ENCODE peak calls at places on chromosome 14, in eight cellular contexts. W, I, M, U, V, C, T and Z are unnamed samples. For H3K9me3, the result is how much of the 10 kb centered on the place peaks cover.

GRCh38 chr14:26330982-26331381 is 266.9 kb downstream of the NOVA1 start:
- DNase-seq in C (no peak), U (no peak), V (no peak), W (no peak), M (no peak), T (no peak), I (peak), Z (no peak)

GRCh38 chr14:94036328-94037167 is 10.4 kb downstream of the OTUB2 start:
- DNase-seq in U (no peak), W (peak), I (peak), T (peak), C (peak), V (peak), M (peak), Z (peak)

GRCh38 chr14:35395283-35395682 is 9.3 kb downstream of the NFKBIA start:
- DNase-seq in W (no peak), I (no peak), M (no peak), U (no peak), V (no peak), C (no peak), T (no peak), Z (no peak)

GRCh38 chr14:73269729-73270651 is 32.7 kb downstream of the PAPLN start:
- DNase-seq in I (peak), M (no peak), W (peak), C (peak), T (no peak), V (no peak), U (no peak), Z (no peak)

GRCh38 chr14:71143391-71144290 is 236.4 kb downstream of the PCNX1 start:
- DNase-seq in I (no peak), U (no peak), V (peak), W (no peak), M (no peak), C (no peak), T (peak), Z (peak)

GRCh38 chr14:39014460-39014859 is 88.6 kb downstream of the SEC23A start:
- DNase-seq in M (no peak), I (no peak), V (no peak), T (no peak), W (no peak), U (no peak), C (no peak), Z (no peak)

GRCh38 chr14:22884721-22885523 is 1.9 kb downstream of the REM2 start:
- DNase-seq in U (no peak), C (no peak), T (no peak), M (no peak), W (no peak), I (no peak), V (no peak), Z (no peak)

GRCh38 chr14:89551432-89551831 is 134.4 kb upstream of the FOXN3 start:
- DNase-seq in M (no peak), I (peak), C (no peak), T (no peak), U (no peak), V (no peak), W (no peak), Z (no peak)

GRCh38 chr14:60649815-60650381 is 621 bp upstream of the SIX1 start:
- DNase-seq in M (no peak), T (no peak), I (no peak), W (no peak), U (no peak), C (no peak), V (no peak), Z (peak)

GRCh38 chr14:87667661-87668060 is 325.3 kb downstream of the GALC start:
- DNase-seq in T (no peak), I (no peak), V (no peak), W (no peak), M (no peak), U (no peak), C (no peak), Z (no peak)

GRCh38 chr14:33617154-33617553 is 333.7 kb downstream of the EGLN3 start:
- DNase-seq in I (no peak), M (no peak), V (no peak), U (no peak), C (no peak), T (no peak), W (no peak), Z (peak)

GRCh38 chr14:55976219-55976618 is 142.0 kb upstream of the PELI2 start:
- DNase-seq in M (no peak), U (no peak), T (no peak), C (no peak), I (peak), V (no peak), W (no peak), Z (no peak)

GRCh38 chr14:61512508-61512907 is 182.8 kb upstream of the HIF1A start:
- DNase-seq in T (no peak), M (no peak), W (no peak), I (no peak), U (no peak), V (no peak), C (no peak), Z (peak)

GRCh38 chr14:64885555-64885954 is 5.8 kb upstream of the SPTB start:
- DNase-seq in C (no peak), V (no peak), I (no peak), M (no peak), T (no peak), W (no peak), U (no peak), Z (no peak)

GRCh38 chr14:99320105-99320572 is 48.1 kb upstream of the BCL11B start:
- DNase-seq in M (peak), U (no peak), I (peak), C (peak), V (peak), T (peak), W (peak), Z (peak)

GRCh38 chr14:90060312-90060964 is 1.4 kb upstream of the KCNK13 start:
- DNase-seq in V (peak), T (peak), U (no peak), I (peak), C (peak), M (no peak), W (peak), Z (peak)

GRCh38 chr14:34301107-34301734 is 160.8 kb downstream of the SPTSSA start:
- DNase-seq in I (no peak), V (no peak), U (no peak), W (peak), M (no peak), T (peak), C (no peak), Z (peak)

GRCh38 chr14:68890173-68890931 is 88.8 kb downstream of the ACTN1 start:
- DNase-seq in T (no peak), C (no peak), V (no peak), M (no peak), W (no peak), I (no peak), U (no peak), Z (no peak)

GRCh38 chr14:73463411-73463810 is 5.1 kb upstream of the NUMB start:
- DNase-seq in U (peak), W (no peak), V (no peak), I (peak), T (no peak), C (peak), M (no peak), Z (peak)

GRCh38 chr14:56131004-56131864 is 13.0 kb downstream of the PELI2 start:
- DNase-seq in I (no peak), M (no peak), W (no peak), C (no peak), V (no peak), U (no peak), T (no peak), Z (no peak)

GRCh38 chr14:90609376-90609775 is 206.9 kb downstream of the TTC7B start:
- DNase-seq in I (no peak), T (no peak), M (no peak), U (no peak), C (no peak), V (no peak), W (no peak), Z (no peak)

GRCh38 chr14:21498540-21499526 is 12.3 kb downstream of the METTL3 start:
- DNase-seq in I (no peak), U (no peak), W (peak), C (no peak), T (peak), M (no peak), V (peak), Z (peak)

GRCh38 chr14:57189070-57189469 is 79.6 kb downstream of the EXOC5 start:
- DNase-seq in V (no peak), T (no peak), C (no peak), U (no peak), W (peak), I (no peak), M (no peak), Z (peak)

GRCh38 chr14:75282166-75282547 is 3.5 kb downstream of the FOS start:
- DNase-seq in T (peak), W (no peak), C (no peak), U (no peak), I (peak), V (no peak), M (no peak), Z (peak)

GRCh38 chr14:61177279-61178225 is 103.6 kb downstream of the TMEM30B start:
- DNase-seq in U (no peak), V (no peak), C (no peak), M (no peak), I (no peak), W (no peak), T (no peak), Z (peak)

GRCh38 chr14:34872822-34873590 is 2.2 kb downstream of the BAZ1A start:
- DNase-seq in M (no peak), T (no peak), C (no peak), W (peak), U (no peak), V (peak), I (peak), Z (peak)

GRCh38 chr14:71322660-71323250 is 415.5 kb downstream of the PCNX1 start:
- DNase-seq in T (peak), M (no peak), V (peak), W (peak), U (no peak), I (no peak), C (no peak), Z (peak)

GRCh38 chr14:51716610-51717009 is 64.9 kb downstream of the FRMD6 start:
- DNase-seq in C (no peak), T (no peak), I (no peak), U (no peak), M (no peak), W (no peak), V (no peak), Z (peak)

GRCh38 chr14:52166822-52167221 is 98.0 kb upstream of the NID2 start:
- DNase-seq in C (no peak), T (no peak), I (no peak), M (no peak), U (no peak), V (no peak), W (no peak), Z (no peak)

GRCh38 chr14:94573706-94574105 is 7.5 kb upstream of the SERPINA5 start:
- DNase-seq in U (no peak), C (no peak), W (no peak), I (no peak), T (no peak), M (no peak), V (no peak), Z (no peak)

GRCh38 chr14:59869381-59870255 is 958 bp downstream of the RTN1 start:
- DNase-seq in V (no peak), T (no peak), U (no peak), M (no peak), C (peak), W (peak), I (no peak), Z (peak)

GRCh38 chr14:32693114-32693513 is 245.6 kb upstream of the NPAS3 start:
- DNase-seq in W (no peak), I (no peak), T (no peak), V (no peak), U (no peak), M (no peak), C (no peak), Z (peak)

GRCh38 chr14:37974421-37974820 is 233.3 kb upstream of the SSTR1 start:
- DNase-seq in M (no peak), T (no peak), U (no peak), C (no peak), V (no peak), I (no peak), W (no peak), Z (peak)

GRCh38 chr14:24310666-24311604 is at the start of gene LTB4R:
- DNase-seq in V (peak), C (peak), W (no peak), I (peak), T (peak), M (peak), U (no peak), Z (peak)

GRCh38 chr14:90941705-90942104 is 118.7 kb downstream of the RPS6KA5 start:
- DNase-seq in C (no peak), W (no peak), V (no peak), T (no peak), I (no peak), U (no peak), M (no peak), Z (no peak)

GRCh38 chr14:90513151-90514014 is 116.6 kb downstream of the CALM1 start:
- DNase-seq in T (no peak), U (peak), M (peak), V (no peak), I (peak), W (no peak), C (peak), Z (peak)

GRCh38 chr14:63777024-63777423 is 49.2 kb upstream of the SGPP1 start:
- DNase-seq in V (no peak), W (no peak), T (no peak), I (no peak), C (no peak), U (no peak), M (no peak), Z (peak)

DNA sequence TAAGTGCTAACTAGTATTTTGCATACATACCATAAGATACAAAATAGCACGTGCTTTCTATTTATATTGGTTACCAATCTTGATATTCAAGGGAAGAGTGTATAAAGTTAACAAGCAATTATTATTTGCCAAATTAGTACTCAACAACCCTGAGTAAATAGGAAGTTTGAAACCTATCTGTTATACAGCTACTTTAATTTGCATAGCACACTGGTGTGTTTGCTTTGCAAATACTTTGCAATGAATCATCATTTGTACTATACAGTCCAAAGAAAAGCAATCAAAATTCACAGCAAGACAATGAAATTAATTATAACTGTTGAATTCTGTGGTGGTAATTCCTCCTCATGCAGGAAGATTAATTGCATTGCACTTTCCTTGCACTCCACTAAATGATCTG is 469.1 kb downstream of the PRKD1 start:
- DNase-seq in C (no peak), V (no peak), I (no peak), T (no peak), W (no peak), U (no peak), M (no peak), Z (peak)
- H3K9me3 ChIP-seq in C (under half), V (under half), I (under half), T (under half), W (under half), U (under half), M (under half), Z (under half)

DNA sequence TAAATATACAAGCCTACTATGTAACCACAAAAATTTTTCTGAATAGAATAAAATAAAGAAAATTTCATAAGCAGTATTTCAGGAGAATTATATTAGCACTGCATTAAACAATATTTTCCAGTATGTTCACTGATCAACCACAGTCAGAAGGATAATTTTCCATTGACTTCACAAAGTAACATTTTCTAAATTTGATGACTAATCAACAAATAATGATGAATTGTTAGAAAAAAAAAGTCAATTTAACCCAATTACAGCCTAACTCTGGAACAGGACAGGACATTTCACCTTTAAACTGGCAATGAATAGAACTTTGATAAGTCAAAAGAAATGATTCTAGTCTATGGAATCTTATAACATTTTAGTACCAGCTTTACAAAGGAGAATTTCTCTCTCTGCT is 84.6 kb downstream of the MDGA2 start:
- DNase-seq in M (no peak), I (no peak), V (no peak), U (no peak), C (no peak), T (no peak), W (no peak), Z (no peak)
- H3K9me3 ChIP-seq in M (under half), I (under half), V (under half), U (under half), C (under half), T (under half), W (under half), Z (under half)

DNA sequence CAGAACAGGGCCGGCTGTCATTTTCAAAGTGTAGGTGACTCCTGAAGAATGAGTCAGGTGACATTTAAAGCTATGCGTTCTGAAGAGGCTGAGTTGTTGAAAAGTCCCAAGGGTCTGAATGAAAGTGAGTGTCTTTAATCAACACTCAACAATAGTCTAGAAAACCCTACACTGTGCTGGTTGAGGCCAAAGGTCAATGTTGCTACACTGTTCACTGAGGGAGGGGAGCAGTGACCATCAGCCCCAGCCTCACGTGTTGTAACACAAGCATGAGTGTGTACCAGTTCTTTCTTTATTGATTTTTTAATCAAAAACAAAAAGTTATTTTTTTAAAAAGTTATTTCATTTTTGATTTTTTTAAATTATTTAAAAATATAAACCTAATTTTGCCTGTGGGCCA is 418.8 kb upstream of the LRFN5 start:
- DNase-seq in V (no peak), T (no peak), I (no peak), W (peak), U (no peak), C (no peak), M (no peak), Z (no peak)
- H3K9me3 ChIP-seq in V (under half), T (under half), I (under half), W (under half), U (under half), C (under half), M (under half), Z (under half)

GRCh38 chr14:54129850-54130640 is 173.4 kb upstream of the BMP4 start:
- DNase-seq in I (no peak), M (no peak), T (no peak), U (no peak), C (no peak), V (no peak), W (no peak), Z (no peak)

GRCh38 chr14:54123836-54124235 is 167.2 kb upstream of the BMP4 start:
- DNase-seq in W (no peak), M (no peak), V (no peak), U (no peak), T (no peak), C (no peak), I (no peak), Z (no peak)

GRCh38 chr14:54127526-54127925 is 170.9 kb upstream of the BMP4 start:
- DNase-seq in I (no peak), V (no peak), M (no peak), T (no peak), C (no peak), W (no peak), U (no peak), Z (no peak)

GRCh38 chr14:54125109-54125508 is 168.5 kb upstream of the BMP4 start:
- DNase-seq in W (no peak), V (no peak), I (no peak), C (no peak), T (no peak), U (no peak), M (no peak), Z (no peak)

GRCh38 chr14:54126947-54127346 is 170.3 kb upstream of the BMP4 start:
- DNase-seq in U (no peak), W (no peak), T (no peak), V (no peak), C (no peak), I (no peak), M (no peak), Z (no peak)
- H3K9me3 ChIP-seq in U (under half), W (under half), T (under half), V (under half), C (under half), I (under half), M (under half), Z (under half)

GRCh38 chr14:80681651-80682050 is 259.9 kb downstream of the CEP128 start:
- DNase-seq in M (no peak), I (no peak), C (no peak), V (no peak), W (no peak), U (no peak), T (no peak), Z (no peak)

GRCh38 chr14:80679273-80679672 is 262.3 kb downstream of the CEP128 start:
- DNase-seq in U (no peak), V (no peak), M (no peak), I (no peak), W (no peak), C (no peak), T (no peak), Z (no peak)

DNA sequence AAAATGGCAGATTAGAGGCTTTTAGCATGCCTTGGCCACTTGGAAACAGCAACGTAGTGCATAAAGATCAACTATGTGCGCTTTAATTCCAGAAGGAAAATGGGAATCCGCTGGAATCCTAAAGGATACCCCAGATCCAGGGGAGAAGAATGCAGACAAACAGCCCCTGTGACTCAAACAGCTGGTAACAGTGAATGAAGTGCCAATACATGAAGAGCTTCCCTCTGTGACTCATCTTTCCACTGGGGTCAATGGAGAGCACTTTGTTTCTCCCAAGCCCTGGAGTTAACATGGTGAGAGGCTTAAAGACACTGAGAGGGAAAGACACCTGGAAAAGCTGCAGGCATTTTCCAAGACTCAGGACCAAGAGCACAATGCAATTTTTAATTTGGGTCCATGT is 263.1 kb downstream of the CEP128 start:
- DNase-seq in I (no peak), W (no peak), U (no peak), T (no peak), M (no peak), V (no peak), C (no peak), Z (peak)
- H3K9me3 ChIP-seq in I (under half), W (under half), U (under half), T (under half), M (under half), V (under half), C (under half), Z (under half)

DNA sequence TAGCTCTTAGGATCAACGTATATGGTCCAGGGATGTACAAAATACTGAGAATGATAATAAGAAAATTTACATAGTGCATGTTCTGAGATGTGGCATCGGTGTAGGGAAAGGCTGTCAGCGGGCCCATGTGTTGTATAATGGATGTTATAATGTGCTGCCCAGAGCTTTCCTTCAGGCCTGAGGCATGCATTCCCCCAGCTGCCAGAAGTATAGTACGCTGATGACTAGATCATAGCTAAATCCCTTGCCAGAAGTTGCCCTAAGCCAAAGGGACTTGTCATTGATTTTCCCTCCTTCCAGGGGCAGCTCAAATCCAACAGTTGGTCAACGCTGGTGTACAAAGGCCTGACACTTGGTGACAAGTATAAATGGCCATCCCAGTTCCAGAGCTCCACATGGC is 6.5 kb upstream of the OR11G2 start:
- DNase-seq in V (no peak), T (no peak), U (no peak), W (no peak), I (no peak), M (no peak), C (no peak), Z (peak)
- H3K9me3 ChIP-seq in V (under half), T (under half), U (under half), W (under half), I (under half), M (under half), C (under half), Z (under half)